ENCODE peak calls at places on chromosome 6, in eight cellular contexts. One of them, this sample, is unnamed.

GRCh38 chr6:89794324-89794723 is 25.3 kb downstream of the MDN1 start:
- DNase-seq in dorsolateral prefrontal cortex: no peak
- DNase-seq in HT1080: no peak
- DNase-seq in nephron progenitor cell: no peak
- DNase-seq in AG09319: no peak
- DNase-seq in cardiac muscle cell: no peak
- DNase-seq in ELR: no peak
- DNase-seq in fibroblast of lung: no peak
- DNase-seq in this sample: peak

GRCh38 chr6:157789861-157790260 is 33.2 kb upstream of the SNX9 start:
- DNase-seq in dorsolateral prefrontal cortex: no peak
- DNase-seq in nephron progenitor cell: no peak
- DNase-seq in AG09319: no peak
- DNase-seq in cardiac muscle cell: no peak
- DNase-seq in fibroblast of lung: no peak
- DNase-seq in HT1080: no peak
- DNase-seq in ELR: no peak
- DNase-seq in this sample: no peak

GRCh38 chr6:103183831-103184411 is 1675.8 kb downstream of the HACE1 start:
- DNase-seq in fibroblast of lung: no peak
- DNase-seq in HT1080: peak
- DNase-seq in dorsolateral prefrontal cortex: no peak
- DNase-seq in nephron progenitor cell: peak
- DNase-seq in AG09319: no peak
- DNase-seq in cardiac muscle cell: peak
- DNase-seq in ELR: peak
- DNase-seq in this sample: no peak

GRCh38 chr6:90654806-90655205 is 67.9 kb upstream of the MAP3K7 start:
- DNase-seq in dorsolateral prefrontal cortex: no peak
- DNase-seq in fibroblast of lung: no peak
- DNase-seq in ELR: no peak
- DNase-seq in nephron progenitor cell: no peak
- DNase-seq in AG09319: no peak
- DNase-seq in cardiac muscle cell: no peak
- DNase-seq in HT1080: no peak
- DNase-seq in this sample: no peak

GRCh38 chr6:34275128-34275804 is 26.5 kb upstream of the SMIM29 start:
- DNase-seq in ELR: no peak
- DNase-seq in AG09319: no peak
- DNase-seq in nephron progenitor cell: no peak
- DNase-seq in dorsolateral prefrontal cortex: no peak
- DNase-seq in HT1080: no peak
- DNase-seq in cardiac muscle cell: no peak
- DNase-seq in fibroblast of lung: no peak
- DNase-seq in this sample: no peak

GRCh38 chr6:16683524-16684194 is 77.6 kb downstream of the ATXN1 start:
- DNase-seq in AG09319: no peak
- DNase-seq in nephron progenitor cell: no peak
- DNase-seq in ELR: peak
- DNase-seq in HT1080: peak
- DNase-seq in cardiac muscle cell: no peak
- DNase-seq in fibroblast of lung: peak
- DNase-seq in dorsolateral prefrontal cortex: no peak
- DNase-seq in this sample: peak

GRCh38 chr6:151147118-151147832 is 92.5 kb upstream of the AKAP12 start:
- DNase-seq in ELR: no peak
- DNase-seq in AG09319: no peak
- DNase-seq in HT1080: no peak
- DNase-seq in fibroblast of lung: no peak
- DNase-seq in nephron progenitor cell: no peak
- DNase-seq in cardiac muscle cell: no peak
- DNase-seq in dorsolateral prefrontal cortex: no peak
- DNase-seq in this sample: no peak

GRCh38 chr6:101114703-101115102 is 233.6 kb upstream of the ASCC3 start:
- DNase-seq in nephron progenitor cell: peak
- DNase-seq in HT1080: peak
- DNase-seq in dorsolateral prefrontal cortex: no peak
- DNase-seq in ELR: peak
- DNase-seq in AG09319: no peak
- DNase-seq in cardiac muscle cell: peak
- DNase-seq in fibroblast of lung: peak
- DNase-seq in this sample: peak

GRCh38 chr6:163162874-163163213 is 251.7 kb upstream of the QKI start:
- DNase-seq in dorsolateral prefrontal cortex: no peak
- DNase-seq in fibroblast of lung: no peak
- DNase-seq in cardiac muscle cell: no peak
- DNase-seq in ELR: no peak
- DNase-seq in nephron progenitor cell: no peak
- DNase-seq in HT1080: no peak
- DNase-seq in AG09319: no peak
- DNase-seq in this sample: no peak

GRCh38 chr6:144087789-144088426 is 7.5 kb downstream of the SF3B5 start:
- DNase-seq in dorsolateral prefrontal cortex: no peak
- DNase-seq in AG09319: no peak
- DNase-seq in HT1080: no peak
- DNase-seq in nephron progenitor cell: no peak
- DNase-seq in ELR: no peak
- DNase-seq in cardiac muscle cell: no peak
- DNase-seq in fibroblast of lung: no peak
- DNase-seq in this sample: no peak

GRCh38 chr6:29602564-29603361 is 17.8 kb downstream of the OR2H2 start:
- DNase-seq in AG09319: no peak
- DNase-seq in cardiac muscle cell: peak
- DNase-seq in ELR: peak
- DNase-seq in fibroblast of lung: peak
- DNase-seq in nephron progenitor cell: peak
- DNase-seq in dorsolateral prefrontal cortex: no peak
- DNase-seq in HT1080: peak
- DNase-seq in this sample: peak

GRCh38 chr6:57177545-57178225 is 5.6 kb downstream of the BAG2 start:
- DNase-seq in HT1080: no peak
- DNase-seq in fibroblast of lung: peak
- DNase-seq in AG09319: no peak
- DNase-seq in dorsolateral prefrontal cortex: no peak
- DNase-seq in cardiac muscle cell: peak
- DNase-seq in ELR: no peak
- DNase-seq in nephron progenitor cell: no peak
- DNase-seq in this sample: peak

GRCh38 chr6:139187489-139187888 is 52.6 kb downstream of the HECA start:
- DNase-seq in dorsolateral prefrontal cortex: no peak
- DNase-seq in cardiac muscle cell: no peak
- DNase-seq in ELR: no peak
- DNase-seq in HT1080: no peak
- DNase-seq in fibroblast of lung: no peak
- DNase-seq in nephron progenitor cell: no peak
- DNase-seq in AG09319: no peak
- DNase-seq in this sample: peak

GRCh38 chr6:71040043-71040442 is 83.2 kb upstream of the B3GAT2 start:
- DNase-seq in fibroblast of lung: no peak
- DNase-seq in dorsolateral prefrontal cortex: no peak
- DNase-seq in ELR: no peak
- DNase-seq in HT1080: no peak
- DNase-seq in cardiac muscle cell: no peak
- DNase-seq in nephron progenitor cell: no peak
- DNase-seq in AG09319: no peak
- DNase-seq in this sample: no peak

GRCh38 chr6:48996461-48997119 is 466.5 kb downstream of the MMUT start:
- DNase-seq in cardiac muscle cell: no peak
- DNase-seq in ELR: no peak
- DNase-seq in HT1080: no peak
- DNase-seq in fibroblast of lung: no peak
- DNase-seq in AG09319: no peak
- DNase-seq in dorsolateral prefrontal cortex: no peak
- DNase-seq in nephron progenitor cell: no peak
- DNase-seq in this sample: no peak

GRCh38 chr6:1472643-1473042 is 83.3 kb downstream of the FOXF2 start:
- DNase-seq in nephron progenitor cell: no peak
- DNase-seq in cardiac muscle cell: no peak
- DNase-seq in fibroblast of lung: no peak
- DNase-seq in ELR: no peak
- DNase-seq in dorsolateral prefrontal cortex: no peak
- DNase-seq in AG09319: no peak
- DNase-seq in HT1080: no peak
- DNase-seq in this sample: no peak

GRCh38 chr6:21158149-21158548 is 435.4 kb upstream of the SOX4 start:
- DNase-seq in ELR: no peak
- DNase-seq in fibroblast of lung: no peak
- DNase-seq in dorsolateral prefrontal cortex: no peak
- DNase-seq in cardiac muscle cell: no peak
- DNase-seq in HT1080: no peak
- DNase-seq in nephron progenitor cell: no peak
- DNase-seq in AG09319: no peak
- DNase-seq in this sample: no peak

GRCh38 chr6:29376003-29376402 is 912 bp upstream of the OR12D3 start:
- DNase-seq in HT1080: no peak
- DNase-seq in fibroblast of lung: no peak
- DNase-seq in ELR: peak
- DNase-seq in nephron progenitor cell: no peak
- DNase-seq in cardiac muscle cell: peak
- DNase-seq in dorsolateral prefrontal cortex: no peak
- DNase-seq in AG09319: no peak
- DNase-seq in this sample: no peak

GRCh38 chr6:163460307-163460782 is 45.8 kb downstream of the QKI start:
- DNase-seq in HT1080: peak
- DNase-seq in fibroblast of lung: peak
- DNase-seq in AG09319: no peak
- DNase-seq in ELR: peak
- DNase-seq in nephron progenitor cell: no peak
- DNase-seq in dorsolateral prefrontal cortex: no peak
- DNase-seq in cardiac muscle cell: no peak
- DNase-seq in this sample: peak

GRCh38 chr6:166556871-166557322 is 29.6 kb downstream of the RAMACL start:
- DNase-seq in cardiac muscle cell: no peak
- DNase-seq in AG09319: peak
- DNase-seq in ELR: peak
- DNase-seq in HT1080: peak
- DNase-seq in nephron progenitor cell: no peak
- DNase-seq in fibroblast of lung: peak
- DNase-seq in dorsolateral prefrontal cortex: peak
- DNase-seq in this sample: peak

GRCh38 chr6:19472850-19473249 is 364.3 kb upstream of the ID4 start:
- DNase-seq in fibroblast of lung: no peak
- DNase-seq in AG09319: no peak
- DNase-seq in dorsolateral prefrontal cortex: no peak
- DNase-seq in cardiac muscle cell: no peak
- DNase-seq in HT1080: peak
- DNase-seq in ELR: peak
- DNase-seq in nephron progenitor cell: no peak
- DNase-seq in this sample: no peak

GRCh38 chr6:79705456-79705995 is 74.4 kb downstream of the SH3BGRL2 start:
- DNase-seq in ELR: no peak
- DNase-seq in HT1080: no peak
- DNase-seq in dorsolateral prefrontal cortex: no peak
- DNase-seq in AG09319: no peak
- DNase-seq in nephron progenitor cell: no peak
- DNase-seq in fibroblast of lung: no peak
- DNase-seq in cardiac muscle cell: no peak
- DNase-seq in this sample: no peak